ENCODE peak calls at places on chromosomes 4 and X, in ten cellular contexts. L is right lobe of liver, V is Caco-2, I is GM23338, W is pancreas, Q is psoas muscle, R is left lung, T is adrenal gland, N is SK-N-SH, K is left ventricle myocardium inferior. J is an unnamed sample. For H3K4me1, the result is how much of the 10 kb centered on the place peaks cover.

GRCh38 chr4:121484633-121485032 is 103.8 kb upstream of the QRFPR start:
- DNase-seq in K (no peak), N (peak), V (peak), R (no peak), W (peak), Q (no peak), I (peak), T (peak), L (peak), J (peak)

GRCh38 chr4:666436-666810 is 7.7 kb downstream of the ATP5ME start:
- DNase-seq in V (no peak), L (peak), K (no peak), R (no peak), Q (no peak), W (no peak), T (no peak), I (no peak), N (no peak), J (no peak)

GRCh38 chrX:41491267-41492004 is 44.3 kb downstream of the NYX start:
- DNase-seq in Q (peak), I (peak), T (no peak), W (no peak), R (peak), V (no peak), L (no peak), K (no peak), N (no peak), J (no peak)

GRCh38 chr4:127012549-127012948 is 620.2 kb upstream of the INTU start:
- DNase-seq in V (no peak), R (no peak), N (no peak), T (no peak), I (no peak), K (no peak), W (no peak), Q (no peak), L (no peak), J (no peak)

GRCh38 chr4:105923507-105924238 is 28.4 kb downstream of the NPNT start:
- DNase-seq in Q (no peak), N (no peak), I (no peak), W (no peak), V (peak), R (peak), T (peak), L (no peak), K (no peak), J (no peak)

GRCh38 chrX:119655125-119655524 is 37.8 kb downstream of the SEPTIN6 start:
- DNase-seq in W (no peak), K (peak), V (no peak), T (peak), Q (peak), L (no peak), R (no peak), N (peak), I (no peak), J (no peak)

GRCh38 chr4:104964387-104965175 is 182.1 kb upstream of the TET2 start:
- DNase-seq in Q (no peak), V (no peak), T (no peak), K (peak), I (no peak), N (no peak), R (no peak), L (no peak), W (no peak), J (no peak)

GRCh38 chr4:77697860-77698599 is 92.4 kb downstream of the CXCL13 start:
- DNase-seq in T (no peak), N (no peak), V (peak), W (peak), L (no peak), K (no peak), Q (no peak), I (peak), R (no peak), J (peak)

GRCh38 chr4:30717208-30718020 is 2.8 kb upstream of the PCDH7 start:
- DNase-seq in L (peak), N (peak), V (peak), Q (peak), I (peak), W (no peak), T (no peak), R (peak), K (peak), J (peak)

GRCh38 chr4:78661086-78661690 is 109.6 kb downstream of the ANXA3 start:
- DNase-seq in T (no peak), W (no peak), K (no peak), V (no peak), R (no peak), L (no peak), I (no peak), N (no peak), Q (no peak), J (no peak)

GRCh38 chrX:138964501-138964900 is 253.0 kb upstream of the FGF13 start:
- DNase-seq in N (no peak), K (peak), T (no peak), L (no peak), W (no peak), R (no peak), I (no peak), V (no peak), Q (no peak), J (no peak)

GRCh38 chrX:51837926-51838325 is 55.5 kb upstream of the MAGED1 start:
- DNase-seq in Q (peak), K (peak), N (peak), R (no peak), T (peak), L (no peak), I (no peak), V (no peak), W (peak), J (peak)

GRCh38 chrX:70479970-70480659 is 35.5 kb downstream of the DLG3 start:
- DNase-seq in T (peak), N (no peak), K (no peak), R (no peak), W (peak), V (no peak), I (peak), Q (no peak), L (no peak), J (peak)

GRCh38 chr4:5785806-5786680 is 75.0 kb downstream of the EVC start:
- DNase-seq in V (no peak), T (no peak), L (no peak), W (no peak), N (no peak), R (no peak), Q (no peak), K (no peak), I (no peak), J (no peak)

GRCh38 chrX:19958530-19959486 is 32.1 kb downstream of the BCLAF3 start:
- DNase-seq in V (no peak), T (no peak), N (no peak), K (no peak), L (no peak), R (no peak), I (no peak), Q (no peak), W (no peak), J (no peak)

GRCh38 chr4:26031704-26032103 is 117.7 kb downstream of the SMIM20 start:
- DNase-seq in I (no peak), L (no peak), K (no peak), N (no peak), R (no peak), Q (no peak), T (no peak), W (no peak), V (no peak), J (no peak)

GRCh38 chr4:15996773-15997172 is 33.8 kb upstream of the FGFBP2 start:
- DNase-seq in R (no peak), T (no peak), V (no peak), W (no peak), I (no peak), N (no peak), K (no peak), Q (no peak), L (no peak), J (no peak)

GRCh38 chr4:170698334-170698733 is 608.6 kb upstream of the AADAT start:
- DNase-seq in N (no peak), Q (no peak), K (no peak), V (no peak), T (no peak), L (no peak), I (no peak), W (no peak), R (no peak), J (no peak)

GRCh38 chr4:182063651-182064050 is 179.6 kb upstream of the TENM3 start:
- DNase-seq in R (no peak), T (no peak), V (no peak), W (no peak), K (no peak), I (no peak), N (no peak), L (no peak), Q (no peak), J (no peak)

GRCh38 chrX:40068048-40068447 is 29.7 kb downstream of the BCOR start:
- DNase-seq in W (no peak), N (no peak), R (no peak), V (peak), I (no peak), Q (no peak), T (no peak), K (no peak), L (no peak), J (no peak)

GRCh38 chrX:26109142-26109541 is 29.0 kb upstream of the MAGEB18 start:
- DNase-seq in Q (no peak), T (no peak), N (no peak), L (no peak), I (no peak), V (no peak), R (no peak), W (no peak), K (no peak), J (no peak)

GRCh38 chr4:157072002-157072401 is 3.9 kb upstream of the GLRB start:
- DNase-seq in K (no peak), N (no peak), R (no peak), I (no peak), Q (no peak), T (no peak), V (no peak), W (no peak), L (no peak), J (no peak)

GRCh38 chr4:142781114-142781513 is 65.0 kb downstream of the INPP4B start:
- DNase-seq in L (no peak), R (no peak), I (no peak), W (no peak), N (no peak), V (no peak), Q (no peak), K (no peak), T (no peak), J (no peak)

GRCh38 chrX:115330498-115331138 is 41.1 kb downstream of the LUZP4 start:
- DNase-seq in L (no peak), R (no peak), Q (peak), N (peak), W (peak), K (no peak), T (peak), I (peak), V (peak), J (no peak)

GRCh38 chr4:26076000-26076587 is 162.1 kb downstream of the SMIM20 start:
- DNase-seq in K (no peak), W (no peak), L (no peak), N (no peak), T (no peak), V (no peak), I (no peak), Q (no peak), R (no peak), J (no peak)

GRCh38 chrX:23857935-23858334 is 49.8 kb downstream of the APOO start:
- DNase-seq in L (no peak), V (no peak), T (no peak), Q (no peak), W (no peak), K (no peak), I (no peak), R (no peak), N (no peak), J (no peak)

GRCh38 chrX:119763836-119764387 is 5.5 kb downstream of the SOWAHD start:
- DNase-seq in V (no peak), W (no peak), Q (no peak), N (no peak), T (no peak), K (no peak), R (no peak), L (no peak), I (no peak), J (no peak)

GRCh38 chr4:1992468-1993168 is 16.2 kb downstream of the NELFA start:
- DNase-seq in V (no peak), R (peak), N (peak), K (no peak), Q (no peak), T (no peak), L (no peak), I (peak), W (no peak), J (no peak)

GRCh38 chr4:15893967-15894366 is 44.6 kb downstream of the FGFBP1 start:
- DNase-seq in K (no peak), R (no peak), W (no peak), L (no peak), T (no peak), I (no peak), N (no peak), Q (no peak), V (peak), J (no peak)

GRCh38 chrX:18490816-18491215 is 65.4 kb downstream of the CDKL5 start:
- DNase-seq in Q (no peak), K (no peak), T (no peak), L (no peak), V (no peak), R (no peak), I (no peak), N (no peak), W (no peak), J (no peak)

GRCh38 chrX:39752820-39753219 is 344.9 kb downstream of the BCOR start:
- DNase-seq in Q (no peak), T (peak), R (no peak), L (no peak), V (no peak), W (peak), K (no peak), N (no peak), I (no peak), J (peak)

GRCh38 chr4:185357220-185357619 is 38.5 kb downstream of the LRP2BP start:
- DNase-seq in L (no peak), R (no peak), Q (no peak), T (no peak), I (no peak), K (no peak), W (no peak), N (no peak), V (no peak), J (no peak)

GRCh38 chr4:126448093-126448820 is 1133.5 kb downstream of the FAT4 start:
- DNase-seq in V (no peak), L (no peak), R (no peak), Q (no peak), N (no peak), W (no peak), T (no peak), K (no peak), I (no peak), J (no peak)

GRCh38 chr4:132334081-132334480 is 815.0 kb upstream of the PCDH10 start:
- DNase-seq in N (no peak), W (no peak), Q (no peak), R (no peak), I (no peak), K (no peak), V (no peak), L (no peak), T (no peak), J (no peak)

GRCh38 chr4:132330994-132331393 is 818.1 kb upstream of the PCDH10 start:
- DNase-seq in L (no peak), N (no peak), K (no peak), T (no peak), Q (no peak), W (no peak), I (peak), R (no peak), V (no peak), J (no peak)

GRCh38 chr4:132333723-132334045 is 815.4 kb upstream of the PCDH10 start:
- DNase-seq in R (no peak), Q (no peak), N (no peak), T (no peak), L (no peak), V (no peak), W (no peak), K (no peak), I (no peak), J (no peak)

GRCh38 chr4:132328761-132329160 is 820.3 kb upstream of the PCDH10 start:
- DNase-seq in L (no peak), V (no peak), N (no peak), T (no peak), Q (no peak), R (no peak), I (no peak), W (no peak), K (no peak), J (no peak)

GRCh38 chr4:132332932-132333722 is 816.0 kb upstream of the PCDH10 start:
- DNase-seq in N (peak), Q (no peak), T (no peak), W (no peak), K (no peak), V (peak), R (no peak), L (no peak), I (peak), J (no peak)
- TF ChIP-seq CTCF in N (peak), Q (peak), T (no peak), W (no peak), K (no peak), V (peak), R (no peak), L (no peak), I (peak), J (no peak)

GRCh38 chrX:38614485-38614884 is 53.1 kb downstream of the TSPAN7 start:
- DNase-seq in L (no peak), V (no peak), T (no peak), K (no peak), N (no peak), W (no peak), Q (no peak), R (no peak), I (no peak), J (no peak)

GRCh38 chrX:38620623-38621022 is 59.3 kb downstream of the TSPAN7 start:
- DNase-seq in L (no peak), K (no peak), V (no peak), R (no peak), T (no peak), I (no peak), W (no peak), Q (no peak), N (no peak), J (no peak)

GRCh38 chrX:38616904-38617303 is 55.6 kb downstream of the TSPAN7 start:
- DNase-seq in I (no peak), K (no peak), Q (no peak), V (no peak), T (no peak), W (no peak), R (no peak), N (no peak), L (no peak), J (no peak)

GRCh38 chrX:38612281-38612680 is 50.9 kb downstream of the TSPAN7 start:
- DNase-seq in Q (no peak), L (no peak), V (no peak), T (peak), W (no peak), I (no peak), R (no peak), K (no peak), N (no peak), J (no peak)

DNA sequence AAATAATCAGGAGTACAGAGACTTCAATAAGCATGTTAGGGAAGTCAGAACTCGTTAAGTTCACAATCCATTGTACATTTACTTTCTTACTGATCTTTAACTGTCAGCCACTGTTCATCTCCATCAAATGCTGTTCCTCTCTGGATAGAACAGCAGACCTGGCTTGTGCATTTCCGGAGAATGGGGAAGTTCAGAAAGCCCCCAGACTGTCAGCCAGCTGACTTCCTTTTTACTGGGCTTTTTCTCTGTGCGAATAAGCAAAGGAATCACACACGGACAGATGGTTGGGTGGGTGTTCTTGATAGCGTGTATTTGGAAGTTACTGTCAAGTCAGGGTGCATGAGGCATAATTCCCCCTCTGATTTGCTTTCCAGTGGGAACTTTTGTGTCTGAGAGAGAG is 56.8 kb downstream of the TSPAN7 start:
- DNase-seq in W (no peak), I (no peak), L (no peak), Q (no peak), V (no peak), T (no peak), R (no peak), N (no peak), K (no peak), J (no peak)
- H3K4me1 ChIP-seq in W (under half), I (under half), L (under half), Q (under half), V (under half), T (under half), R (under half), N (under half), K (under half), J (under half)

GRCh38 chr4:76644831-76645485 is 209.9 kb downstream of the SHROOM3 start:
- DNase-seq in R (no peak), Q (no peak), L (no peak), I (no peak), N (no peak), K (no peak), T (no peak), V (no peak), W (no peak), J (no peak)
- TF ChIP-seq CTCF in R (no peak), Q (no peak), L (no peak), I (no peak), N (no peak), K (no peak), T (no peak), V (no peak), W (no peak), J (no peak)

DNA sequence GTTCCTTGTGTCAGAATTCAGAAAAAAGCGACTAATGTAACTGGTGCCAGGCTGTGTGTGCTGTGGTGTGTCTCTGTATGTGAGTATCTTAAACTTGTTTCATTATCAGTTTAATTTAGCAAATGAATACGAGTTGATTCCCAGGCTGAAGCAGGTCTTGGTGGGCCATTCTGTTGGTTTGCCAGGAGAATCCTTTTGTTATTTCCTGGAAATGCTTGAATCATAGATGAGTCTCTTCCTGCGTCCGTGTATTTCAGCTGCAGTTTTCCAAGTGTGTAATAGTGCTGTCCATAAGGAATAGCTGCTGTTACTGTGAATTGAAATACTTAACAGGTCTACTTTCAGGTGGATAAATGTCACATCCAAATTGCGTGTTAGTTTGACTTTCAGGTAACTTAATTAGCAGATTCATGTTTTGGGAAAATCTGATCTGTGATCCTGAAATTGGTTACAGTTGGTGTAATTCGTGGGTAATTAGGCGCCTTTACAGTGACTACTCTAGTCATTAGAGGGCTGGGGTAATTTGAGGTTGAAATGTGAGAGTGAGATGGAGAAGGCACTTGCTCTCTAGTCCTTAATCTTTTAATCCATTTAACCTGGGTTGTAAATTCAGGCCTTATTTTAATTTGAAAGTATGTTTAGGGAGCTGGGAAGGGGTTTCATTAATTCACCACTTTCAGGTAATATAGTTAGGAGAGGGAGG is 23.8 kb downstream of the TMEM131L start:
- DNase-seq in V (no peak), T (no peak), N (no peak), W (no peak), Q (no peak), R (no peak), K (no peak), L (no peak), I (no peak), J (no peak)
- H3K4me1 ChIP-seq in V (under half), T (under half), N (under half), W (under half), Q (half or more), R (under half), K (half or more), L (under half), I (half or more), J (under half)

GRCh38 chrX:136306182-136306581 is 5.4 kb downstream of the ADGRG4 start:
- DNase-seq in V (no peak), W (no peak), Q (no peak), I (no peak), N (no peak), T (no peak), L (no peak), K (no peak), R (no peak), J (no peak)

GRCh38 chrX:136310411-136310810 is 9.6 kb downstream of the ADGRG4 start:
- DNase-seq in K (no peak), I (peak), R (no peak), V (no peak), L (no peak), Q (no peak), T (peak), W (no peak), N (no peak), J (no peak)

GRCh38 chrX:136303041-136303440 is 2.3 kb downstream of the ADGRG4 start:
- DNase-seq in Q (no peak), K (no peak), L (no peak), I (no peak), R (no peak), T (no peak), N (no peak), W (no peak), V (no peak), J (no peak)

GRCh38 chrX:136307471-136307870 is 6.7 kb downstream of the ADGRG4 start:
- DNase-seq in W (no peak), R (no peak), I (no peak), V (no peak), N (no peak), T (no peak), L (no peak), K (no peak), Q (no peak), J (no peak)

GRCh38 chrX:136304493-136304892 is 3.7 kb downstream of the ADGRG4 start:
- DNase-seq in V (no peak), Q (no peak), W (no peak), R (no peak), T (no peak), I (peak), L (no peak), K (no peak), N (no peak), J (no peak)
- TF ChIP-seq CTCF in V (no peak), Q (no peak), W (no peak), R (no peak), T (no peak), I (peak), L (no peak), K (no peak), N (peak), J (no peak)